ENCODE peak calls at places on chromosome 20, in five cellular contexts. A, E, V, F and Q are unnamed samples. For H3K4me1, the result is how much of the 10 kb centered on the place peaks cover.

GRCh38 chr20:57417830-57418780 is 26.9 kb downstream of the RBM38 start:
- DNase-seq in A (no peak), E (peak), V (no peak), F (no peak), Q (peak)

GRCh38 chr20:6122111-6122872 is 538 bp downstream of the FERMT1 start:
- DNase-seq in A (no peak), E (no peak), V (peak), F (no peak), Q (no peak)

GRCh38 chr20:16368645-16369292 is 204.5 kb downstream of the KIF16B start:
- DNase-seq in A (no peak), E (no peak), V (no peak), F (no peak), Q (no peak)

GRCh38 chr20:53608456-53609413 is 15.1 kb upstream of the ZNF217 start:
- DNase-seq in A (peak), E (no peak), V (no peak), F (peak), Q (no peak)

GRCh38 chr20:23782366-23782983 is 31.7 kb upstream of the CST1 start:
- DNase-seq in A (no peak), E (no peak), V (peak), F (no peak), Q (no peak)

GRCh38 chr20:16588241-16588640 is 15.0 kb upstream of the KIF16B start:
- DNase-seq in A (no peak), E (no peak), V (no peak), F (no peak), Q (no peak)

GRCh38 chr20:51059862-51060261 is 37.0 kb upstream of the KCNG1 start:
- DNase-seq in A (no peak), E (no peak), V (no peak), F (no peak), Q (no peak)

GRCh38 chr20:55354700-55355099 is 650.6 kb downstream of the CBLN4 start:
- DNase-seq in A (no peak), E (no peak), V (peak), F (no peak), Q (no peak)

GRCh38 chr20:40945189-40945588 is 83.4 kb upstream of the TOP1 start:
- DNase-seq in A (no peak), E (no peak), V (no peak), F (no peak), Q (no peak)

GRCh38 chr20:38844963-38845362 is 39.5 kb downstream of the PPP1R16B start:
- DNase-seq in A (no peak), E (no peak), V (no peak), F (no peak), Q (no peak)

GRCh38 chr20:18496740-18497592 is at the start of gene RBBP9:
- DNase-seq in A (peak), E (peak), V (peak), F (peak), Q (peak)

GRCh38 chr20:40497781-40498691 is 191.0 kb downstream of the MAFB start:
- DNase-seq in A (peak), E (peak), V (no peak), F (no peak), Q (peak)

GRCh38 chr20:41222703-41223102 is 85.4 kb downstream of the PLCG1 start:
- DNase-seq in A (no peak), E (no peak), V (no peak), F (no peak), Q (no peak)

GRCh38 chr20:9169409-9169808 is 100.5 kb downstream of the PLCB4 start:
- DNase-seq in A (no peak), E (no peak), V (no peak), F (no peak), Q (no peak)

GRCh38 chr20:43842126-43843020 is 72.3 kb upstream of the TOX2 start:
- DNase-seq in A (no peak), E (no peak), V (no peak), F (no peak), Q (no peak)

GRCh38 chr20:44659931-44660330 is 8.4 kb upstream of the ADA start:
- DNase-seq in A (no peak), E (no peak), V (no peak), F (no peak), Q (no peak)

GRCh38 chr20:48159156-48159971 is 374.1 kb upstream of the SULF2 start:
- DNase-seq in A (no peak), E (no peak), V (no peak), F (no peak), Q (no peak)

GRCh38 chr20:63381781-63382431 is 20.8 kb upstream of the CHRNA4 start:
- DNase-seq in A (no peak), E (peak), V (peak), F (no peak), Q (no peak)

GRCh38 chr20:25025091-25025861 is 32.7 kb downstream of the ACSS1 start:
- DNase-seq in A (no peak), E (peak), V (no peak), F (peak), Q (peak)

GRCh38 chr20:54995021-54995420 is 519.6 kb downstream of the DOK5 start:
- DNase-seq in A (no peak), E (no peak), V (no peak), F (no peak), Q (no peak)

GRCh38 chr20:51444472-51444871 is 98.0 kb downstream of the NFATC2 start:
- DNase-seq in A (no peak), E (no peak), V (no peak), F (no peak), Q (no peak)

GRCh38 chr20:57124346-57124745 is 142.1 kb downstream of the BMP7 start:
- DNase-seq in A (no peak), E (no peak), V (no peak), F (no peak), Q (no peak)

GRCh38 chr20:44137210-44137781 is 49.7 kb downstream of the JPH2 start:
- DNase-seq in A (peak), E (no peak), V (peak), F (no peak), Q (no peak)

GRCh38 chr20:8535403-8536003 is 403.4 kb downstream of the PLCB1 start:
- DNase-seq in A (no peak), E (no peak), V (peak), F (no peak), Q (no peak)

GRCh38 chr20:32965115-32965514 is 39.1 kb downstream of the SUN5 start:
- DNase-seq in A (no peak), E (no peak), V (no peak), F (no peak), Q (no peak)

GRCh38 chr20:44424039-44424495 is 51.6 kb upstream of the TTPAL start:
- DNase-seq in A (no peak), E (no peak), V (no peak), F (no peak), Q (no peak)

GRCh38 chr20:41650221-41650948 is 32.2 kb upstream of the CHD6 start:
- DNase-seq in A (no peak), E (no peak), V (no peak), F (peak), Q (no peak)

GRCh38 chr20:61295726-61296628 is 43.9 kb downstream of the CDH4 start:
- DNase-seq in A (no peak), E (no peak), V (no peak), F (no peak), Q (no peak)

GRCh38 chr20:24437322-24438090 is 31.9 kb upstream of the SYNDIG1 start:
- DNase-seq in A (no peak), E (no peak), V (no peak), F (no peak), Q (no peak)

GRCh38 chr20:7938058-7938457 is 2.2 kb downstream of the HAO1 start:
- DNase-seq in A (no peak), E (no peak), V (no peak), F (no peak), Q (no peak)

DNA sequence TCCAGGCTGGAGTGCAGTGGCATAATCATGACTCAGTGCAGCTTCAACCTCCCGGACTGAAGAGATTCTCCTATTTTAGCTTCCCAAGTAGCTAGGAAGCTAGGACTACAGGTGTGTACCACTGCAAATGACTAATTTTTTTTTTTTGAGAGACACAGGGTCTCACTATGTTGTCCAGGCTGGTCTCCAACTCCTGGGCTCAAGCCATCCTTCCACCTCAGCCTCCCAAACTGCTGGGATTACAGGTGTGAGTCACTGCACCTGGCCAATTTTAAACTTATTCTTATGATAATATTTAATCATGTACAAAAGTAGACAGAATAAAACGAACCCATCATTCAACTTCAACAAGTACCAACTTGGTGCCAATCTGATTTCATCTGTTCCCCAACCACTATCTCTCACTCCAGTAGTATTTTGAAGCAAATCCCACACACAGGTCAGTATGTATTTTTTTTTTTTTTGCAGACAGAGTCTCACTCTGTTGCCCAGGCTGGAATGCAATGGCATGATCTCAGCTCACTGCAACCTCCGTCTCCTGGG is 32.5 kb downstream of the BCL2L1 start:
- DNase-seq in A (no peak), E (no peak), V (no peak), F (no peak), Q (no peak)
- H3K4me1 ChIP-seq in A (half or more), E (half or more), V (under half), F (under half), Q (under half)

GRCh38 chr20:62301111-62301668 is 1.6 kb upstream of the ADRM1 start:
- DNase-seq in A (no peak), E (peak), V (no peak), F (no peak), Q (no peak)
- H3K4me3 ChIP-seq in A (peak), E (no peak), V (no peak), F (no peak), Q (no peak)

GRCh38 chr20:20003088-20003954 is 13.8 kb upstream of the NAA20 start:
- DNase-seq in A (no peak), E (no peak), V (no peak), F (no peak), Q (no peak)

GRCh38 chr20:20002101-20002998 is 14.8 kb upstream of the NAA20 start:
- DNase-seq in A (no peak), E (no peak), V (no peak), F (no peak), Q (peak)

GRCh38 chr20:19996970-19997369 is 20.2 kb upstream of the NAA20 start:
- DNase-seq in A (no peak), E (no peak), V (no peak), F (no peak), Q (no peak)

GRCh38 chr20:19998990-19999705 is 18.0 kb upstream of the NAA20 start:
- DNase-seq in A (no peak), E (no peak), V (no peak), F (no peak), Q (peak)

DNA sequence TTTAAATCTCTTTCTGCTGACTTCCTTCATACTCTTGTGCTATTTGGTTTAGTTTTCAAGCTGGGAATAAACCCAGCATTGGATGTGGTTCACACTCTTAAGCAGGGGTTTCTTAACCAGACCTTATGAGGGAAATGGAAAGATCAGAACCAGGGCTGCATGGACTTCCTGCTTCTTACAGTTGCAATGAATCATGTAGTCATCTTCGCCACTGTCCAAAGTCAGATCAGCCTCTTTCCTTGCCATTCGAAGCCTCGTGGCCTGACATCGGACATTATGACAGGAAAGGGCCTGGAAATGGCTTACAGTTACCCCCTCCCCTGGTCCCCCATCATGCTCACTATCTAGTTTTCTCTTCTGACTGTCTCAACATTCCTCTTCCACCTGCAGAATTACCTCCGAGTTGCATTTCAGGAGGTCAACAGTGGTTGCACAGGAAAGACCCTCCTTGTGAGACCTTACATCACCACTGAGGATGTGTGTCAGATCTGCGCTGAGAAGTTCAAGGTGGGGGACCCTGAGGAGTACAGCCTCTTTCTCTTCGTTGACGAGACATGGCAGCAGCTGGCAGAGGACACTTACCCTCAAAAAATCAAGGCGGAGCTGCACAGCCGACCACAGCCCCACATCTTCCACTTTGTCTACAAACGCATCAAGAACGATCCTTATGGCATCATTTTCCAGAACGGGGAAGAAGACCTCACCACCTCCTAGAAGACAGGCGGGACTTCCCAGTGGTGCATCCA is 16.8 kb upstream of the NAA20 start:
- DNase-seq in A (no peak), E (no peak), V (no peak), F (no peak), Q (no peak)
- H3K4me1 ChIP-seq in A (half or more), E (half or more), V (under half), F (under half), Q (under half)

GRCh38 chr20:1390552-1391403 is 2.1 kb downstream of the FKBP1A start:
- DNase-seq in A (no peak), E (no peak), V (no peak), F (no peak), Q (no peak)
- H3K4me3 ChIP-seq in A (peak), E (peak), V (no peak), F (peak), Q (no peak)

GRCh38 chr20:10920396-10920795 is 246.6 kb upstream of the JAG1 start:
- DNase-seq in A (no peak), E (no peak), V (no peak), F (no peak), Q (no peak)

GRCh38 chr20:10924628-10925266 is 250.9 kb upstream of the JAG1 start:
- DNase-seq in A (no peak), E (no peak), V (peak), F (no peak), Q (no peak)

GRCh38 chr20:10922941-10923340 is 249.1 kb upstream of the JAG1 start:
- DNase-seq in A (no peak), E (no peak), V (no peak), F (no peak), Q (no peak)

GRCh38 chr20:10921491-10922010 is 247.8 kb upstream of the JAG1 start:
- DNase-seq in A (no peak), E (no peak), V (no peak), F (no peak), Q (no peak)

DNA sequence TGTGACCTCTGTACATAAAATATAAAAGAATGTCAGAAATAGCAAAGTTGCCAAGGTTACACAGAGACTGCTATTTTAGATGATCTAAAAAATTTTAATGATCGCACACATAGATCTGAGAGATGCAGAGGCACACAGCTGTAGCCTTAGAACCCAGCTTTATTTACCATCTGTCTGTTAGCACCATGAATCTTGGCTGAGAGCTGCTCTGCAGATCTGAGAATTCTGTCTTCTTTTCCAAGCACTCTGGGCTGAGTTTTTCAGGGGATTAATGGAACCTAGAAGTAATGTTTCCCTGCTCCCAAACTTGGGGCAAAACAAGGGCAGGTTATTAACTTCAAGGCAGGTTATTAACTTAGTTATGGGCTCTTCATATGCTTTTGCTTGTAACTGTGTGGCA is 248.7 kb upstream of the JAG1 start:
- DNase-seq in A (no peak), E (no peak), V (no peak), F (no peak), Q (no peak)
- H3K4me1 ChIP-seq in A (under half), E (under half), V (under half), F (under half), Q (under half)